ENCODE peak calls at places on chromosomes 4 and X, in eight cellular contexts. A is GM23338, O is neural progenitor cell, L is GM23248, R is PC-3, B is HCT116, D is hepatocyte, F is MM.1S. M is an unnamed sample. For H3K4me1, the result is how much of the 10 kb centered on the place peaks cover.

GRCh38 chr4:173685761-173686260 is 155.8 kb upstream of the HAND2 start:
- DNase-seq in F (no peak), O (no peak), B (no peak), L (peak), D (no peak), R (no peak), A (no peak), M (no peak)

GRCh38 chrX:103585421-103586313 is at the start of gene TCEAL4:
- DNase-seq in B (no peak), A (peak), L (peak), F (peak), O (peak), D (peak), R (peak), M (peak)

GRCh38 chr4:138910201-138910913 is 105.2 kb upstream of the NOCT start:
- DNase-seq in O (no peak), B (no peak), D (no peak), L (peak), F (no peak), R (peak), A (no peak), M (no peak)

GRCh38 chr4:20832821-20833220 is 132.6 kb downstream of the PACRGL start:
- DNase-seq in A (no peak), D (no peak), O (no peak), L (peak), R (no peak), F (no peak), B (no peak), M (no peak)

GRCh38 chr4:149031399-149031798 is 589.2 kb upstream of the NR3C2 start:
- DNase-seq in B (peak), D (peak), F (peak), A (peak), L (peak), O (peak), R (peak), M (peak)

GRCh38 chr4:168621806-168622589 is 125.1 kb downstream of the PALLD start:
- DNase-seq in B (no peak), F (no peak), D (no peak), O (no peak), L (peak), R (no peak), A (no peak), M (no peak)

GRCh38 chr4:54954656-54955388 is 170.6 kb downstream of the KDR start:
- DNase-seq in B (no peak), O (no peak), F (no peak), R (no peak), D (no peak), A (no peak), L (no peak), M (no peak)

GRCh38 chrX:70234355-70234754 is at the start of gene AWAT1:
- DNase-seq in F (no peak), R (peak), D (no peak), B (no peak), O (no peak), A (no peak), L (peak), M (no peak)

GRCh38 chrX:10952619-10953018 is 158.5 kb upstream of the HCCS start:
- DNase-seq in B (no peak), D (no peak), A (peak), R (no peak), O (no peak), F (no peak), L (no peak), M (no peak)

GRCh38 chr4:10058371-10058770 is 37.1 kb upstream of the SLC2A9 start:
- DNase-seq in F (no peak), A (no peak), O (no peak), D (no peak), R (no peak), L (no peak), B (no peak), M (no peak)

GRCh38 chr4:128757712-128758111 is 51.8 kb upstream of the JADE1 start:
- DNase-seq in L (no peak), F (peak), B (no peak), A (peak), O (peak), R (no peak), D (no peak), M (peak)

GRCh38 chr4:173765731-173766130 is 235.7 kb upstream of the HAND2 start:
- DNase-seq in D (no peak), L (no peak), A (no peak), O (no peak), B (no peak), F (no peak), R (no peak), M (no peak)

GRCh38 chr4:52880994-52881393 is 18.9 kb downstream of the RASL11B start:
- DNase-seq in O (no peak), B (no peak), L (no peak), R (no peak), D (no peak), A (no peak), F (no peak), M (no peak)

GRCh38 chr4:105088110-105088879 is 58.4 kb upstream of the TET2 start:
- DNase-seq in A (peak), B (no peak), R (peak), F (no peak), L (peak), O (peak), D (peak), M (no peak)

GRCh38 chr4:186772936-186773335 is 49.3 kb upstream of the FAT1 start:
- DNase-seq in R (no peak), L (no peak), O (no peak), A (no peak), F (no peak), B (no peak), D (no peak), M (no peak)

DNA sequence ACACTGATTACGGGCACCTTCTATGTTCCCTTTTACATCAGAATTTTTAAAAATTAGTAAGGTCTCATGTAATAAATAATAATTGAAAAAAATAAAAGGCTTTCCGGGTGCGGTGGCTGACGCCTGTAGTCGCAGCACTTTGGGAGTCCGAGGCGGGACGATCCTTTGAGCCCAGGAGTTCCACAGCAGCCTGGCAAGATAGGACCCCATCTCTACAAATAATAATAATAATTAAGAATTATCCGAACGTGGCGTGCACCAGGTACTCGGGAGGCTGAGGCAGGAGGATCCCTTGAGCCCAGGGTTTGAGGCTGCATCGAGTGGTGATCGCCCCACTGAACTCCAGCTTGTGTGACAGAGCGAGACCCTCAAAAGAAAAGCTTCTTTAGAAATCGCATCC is 771 bp upstream of the LAMTOR3 start:
- DNase-seq in R (no peak), L (no peak), O (no peak), B (no peak), F (no peak), A (no peak), D (no peak), M (no peak)
- H3K4me3 ChIP-seq in R (peak), L (peak), O (peak), B (peak), F (peak), A (peak), D (peak), M (peak)

GRCh38 chr4:82528868-82529267 is 32.9 kb downstream of the TMEM150C start:
- DNase-seq in B (no peak), A (peak), R (no peak), L (no peak), D (no peak), F (no peak), O (no peak), M (no peak)

GRCh38 chr4:82525287-82525898 is 36.4 kb downstream of the TMEM150C start:
- DNase-seq in O (no peak), L (peak), D (no peak), F (no peak), B (no peak), R (no peak), A (no peak), M (no peak)

GRCh38 chr4:82524570-82525152 is 37.1 kb downstream of the TMEM150C start:
- DNase-seq in O (no peak), D (peak), F (no peak), L (no peak), R (no peak), A (peak), B (no peak), M (no peak)

GRCh38 chr4:82529322-82529721 is 32.5 kb downstream of the TMEM150C start:
- DNase-seq in A (no peak), F (no peak), O (no peak), D (no peak), B (no peak), L (no peak), R (no peak), M (no peak)

GRCh38 chr4:82528074-82528473 is 33.7 kb downstream of the TMEM150C start:
- DNase-seq in O (no peak), B (no peak), A (no peak), L (no peak), R (no peak), F (no peak), D (no peak), M (no peak)
- H3K4me1 ChIP-seq in O (under half), B (under half), A (under half), L (under half), R (under half), F (under half), D (under half), M (under half)

GRCh38 chrX:154658957-154659356 is 5.6 kb upstream of the CTAG2 start:
- DNase-seq in D (peak), B (no peak), L (no peak), F (no peak), O (no peak), R (no peak), A (no peak), M (no peak)

GRCh38 chrX:154657226-154657805 is 3.9 kb upstream of the CTAG2 start:
- DNase-seq in A (no peak), L (no peak), D (peak), O (no peak), R (no peak), F (no peak), B (no peak), M (no peak)

GRCh38 chrX:154658187-154658586 is 4.8 kb upstream of the CTAG2 start:
- DNase-seq in R (no peak), B (no peak), A (no peak), O (no peak), D (peak), F (no peak), L (no peak), M (no peak)

GRCh38 chrX:154660506-154660905 is 7.1 kb upstream of the CTAG2 start:
- DNase-seq in R (no peak), B (no peak), L (no peak), D (peak), O (no peak), F (no peak), A (no peak), M (no peak)

GRCh38 chrX:154661200-154661599 is 7.8 kb upstream of the CTAG2 start:
- DNase-seq in O (no peak), R (no peak), L (no peak), B (no peak), D (no peak), F (no peak), A (no peak), M (no peak)
- TF ChIP-seq EZH2phosphoT487 in O (no peak), R (no peak), L (no peak), B (no peak), D (no peak), F (no peak), A (no peak), M (no peak)

GRCh38 chr4:159267940-159268327 is 165.1 kb downstream of the RAPGEF2 start:
- DNase-seq in D (no peak), F (no peak), L (peak), O (no peak), B (no peak), A (no peak), R (no peak), M (no peak)
- H3K4me3 ChIP-seq in D (no peak), F (no peak), L (peak), O (no peak), B (no peak), A (no peak), R (no peak), M (no peak)

GRCh38 chr4:2482192-2482591 is 13.3 kb downstream of the RNF4 start:
- DNase-seq in L (no peak), B (no peak), A (no peak), O (no peak), R (no peak), F (no peak), D (no peak), M (no peak)

GRCh38 chr4:2483237-2483636 is 14.3 kb downstream of the RNF4 start:
- DNase-seq in O (no peak), B (no peak), F (no peak), L (no peak), R (no peak), D (no peak), A (no peak), M (no peak)

GRCh38 chr4:2480649-2481048 is 11.7 kb downstream of the RNF4 start:
- DNase-seq in B (no peak), F (no peak), O (no peak), A (no peak), R (no peak), D (no peak), L (no peak), M (no peak)

GRCh38 chr4:2484169-2484568 is 15.3 kb downstream of the RNF4 start:
- DNase-seq in R (no peak), A (no peak), F (no peak), B (no peak), L (no peak), D (no peak), O (no peak), M (peak)

GRCh38 chr4:2482693-2483092 is 13.8 kb downstream of the RNF4 start:
- DNase-seq in L (peak), O (no peak), F (no peak), D (no peak), B (no peak), A (no peak), R (no peak), M (peak)
- H3K4me1 ChIP-seq in L (under half), O (under half), F (half or more), D (under half), B (under half), A (half or more), R (under half), M (half or more)

DNA sequence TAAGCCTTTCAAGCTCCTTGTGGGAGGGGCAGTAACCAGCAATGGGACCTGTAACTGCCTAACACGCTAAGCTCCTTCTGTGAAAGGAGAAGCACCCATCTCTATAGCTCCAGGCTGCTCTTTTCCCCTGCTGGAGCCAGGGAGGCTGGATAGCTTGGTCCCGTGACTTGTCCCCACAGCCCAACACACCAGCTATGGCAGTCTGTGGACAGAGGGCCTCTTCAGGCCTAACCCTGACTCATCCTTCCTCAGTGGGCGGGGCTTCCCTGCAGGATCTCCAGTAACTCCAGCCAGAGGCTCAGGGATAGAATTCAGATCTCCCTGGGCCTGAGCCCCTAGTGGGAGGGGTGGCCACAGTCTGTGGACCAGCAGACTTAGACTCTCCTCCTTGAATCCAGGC is 1290.1 kb downstream of the PCDH7 start:
- DNase-seq in A (no peak), O (no peak), R (peak), L (no peak), D (no peak), B (no peak), F (no peak), M (no peak)
- TF ChIP-seq EZH2phosphoT487 in A (no peak), O (no peak), R (no peak), L (no peak), D (no peak), B (no peak), F (no peak), M (no peak)

M was measured in OCI-LY7.